ENCODE peak calls at places on chromosomes 2 and 18, in five cellular contexts. Z, K, S, C and W are unnamed samples.

GRCh38 chr2:144967971-144968370 is 448.1 kb upstream of the ZEB2 start:
- DNase-seq in Z (no peak), K (no peak), S (no peak), C (no peak), W (no peak)

GRCh38 chr2:124538549-124538948 is 513.5 kb downstream of the CNTNAP5 start:
- DNase-seq in Z (no peak), K (no peak), S (no peak), C (no peak), W (no peak)

GRCh38 chr2:119286661-119287060 is 63.0 kb downstream of the STEAP3 start:
- DNase-seq in Z (no peak), K (no peak), S (no peak), C (no peak), W (no peak)

GRCh38 chr2:177547772-177548171 is 155.2 kb downstream of the AGPS start:
- DNase-seq in Z (no peak), K (no peak), S (no peak), C (no peak), W (no peak)

GRCh38 chr2:66435549-66435875 is 587 bp downstream of the MEIS1 start:
- DNase-seq in Z (no peak), K (no peak), S (no peak), C (no peak), W (peak)

GRCh38 chr2:126886201-126886905 is 12.3 kb upstream of the TEX51 start:
- DNase-seq in Z (peak), K (peak), S (peak), C (peak), W (peak)

GRCh38 chr2:137910641-137911040 is 53.6 kb upstream of the HNMT start:
- DNase-seq in Z (peak), K (peak), S (peak), C (no peak), W (peak)

GRCh38 chr2:215156453-215156852 is 18.0 kb upstream of the ABCA12 start:
- DNase-seq in Z (no peak), K (no peak), S (no peak), C (no peak), W (no peak)

GRCh38 chr2:222709191-222709891 is 37.9 kb downstream of the MOGAT1 start:
- DNase-seq in Z (peak), K (peak), S (peak), C (peak), W (peak)

GRCh38 chr2:84458436-84459027 is 548 bp downstream of the SUCLG1 start:
- DNase-seq in Z (peak), K (peak), S (no peak), C (no peak), W (peak)

GRCh38 chr2:72579595-72580180 is 246.1 kb downstream of the EXOC6B start:
- DNase-seq in Z (peak), K (peak), S (peak), C (no peak), W (peak)

GRCh38 chr2:36441065-36441625 is 85.6 kb downstream of the CRIM1 start:
- DNase-seq in Z (no peak), K (no peak), S (no peak), C (no peak), W (no peak)

GRCh38 chr2:79723830-79724229 is 211.0 kb downstream of the CTNNA2 start:
- DNase-seq in Z (no peak), K (peak), S (no peak), C (no peak), W (peak)

GRCh38 chr2:16020389-16021008 is 80.1 kb downstream of the MYCN start:
- DNase-seq in Z (no peak), K (no peak), S (no peak), C (no peak), W (no peak)

GRCh38 chr2:142515493-142515892 is 362.0 kb upstream of the KYNU start:
- DNase-seq in Z (no peak), K (no peak), S (no peak), C (no peak), W (no peak)

GRCh38 chr2:127770973-127771735 is 39.8 kb downstream of the WDR33 start:
- DNase-seq in Z (no peak), K (peak), S (no peak), C (no peak), W (peak)

GRCh38 chr18:30889582-30890301 is 152.8 kb downstream of the DSC3 start:
- DNase-seq in Z (peak), K (no peak), S (peak), C (no peak), W (peak)

GRCh38 chr2:219247678-219248642 is 2.7 kb downstream of the STK16 start:
- DNase-seq in Z (peak), K (no peak), S (no peak), C (no peak), W (no peak)

GRCh38 chr2:54207666-54208195 is 48.3 kb downstream of the TSPYL6 start:
- DNase-seq in Z (no peak), K (no peak), S (no peak), C (no peak), W (peak)

GRCh38 chr2:234003972-234004617 is 46.4 kb upstream of the SPP2 start:
- DNase-seq in Z (no peak), K (peak), S (peak), C (no peak), W (peak)

GRCh38 chr2:160970052-160970846 is 190.0 kb upstream of the TANK start:
- DNase-seq in Z (peak), K (peak), S (peak), C (no peak), W (peak)

GRCh38 chr18:75207298-75208054 is 1.5 kb downstream of the PTGR3 start:
- DNase-seq in Z (peak), K (peak), S (no peak), C (no peak), W (peak)

GRCh38 chr2:99861376-99861760 is 281.0 kb downstream of the AFF3 start:
- DNase-seq in Z (peak), K (peak), S (no peak), C (no peak), W (no peak)

GRCh38 chr2:59301466-59302402 is 1060.6 kb upstream of the FANCL start:
- DNase-seq in Z (peak), K (peak), S (peak), C (no peak), W (peak)

GRCh38 chr2:236932711-236933300 is 152.9 kb upstream of the COPS8 start:
- DNase-seq in Z (no peak), K (no peak), S (no peak), C (no peak), W (no peak)

GRCh38 chr2:236933351-236933750 is 152.3 kb upstream of the COPS8 start:
- DNase-seq in Z (no peak), K (no peak), S (no peak), C (no peak), W (no peak)

GRCh38 chr2:236934166-236934565 is 151.5 kb upstream of the COPS8 start:
- DNase-seq in Z (no peak), K (no peak), S (no peak), C (no peak), W (no peak)

DNA sequence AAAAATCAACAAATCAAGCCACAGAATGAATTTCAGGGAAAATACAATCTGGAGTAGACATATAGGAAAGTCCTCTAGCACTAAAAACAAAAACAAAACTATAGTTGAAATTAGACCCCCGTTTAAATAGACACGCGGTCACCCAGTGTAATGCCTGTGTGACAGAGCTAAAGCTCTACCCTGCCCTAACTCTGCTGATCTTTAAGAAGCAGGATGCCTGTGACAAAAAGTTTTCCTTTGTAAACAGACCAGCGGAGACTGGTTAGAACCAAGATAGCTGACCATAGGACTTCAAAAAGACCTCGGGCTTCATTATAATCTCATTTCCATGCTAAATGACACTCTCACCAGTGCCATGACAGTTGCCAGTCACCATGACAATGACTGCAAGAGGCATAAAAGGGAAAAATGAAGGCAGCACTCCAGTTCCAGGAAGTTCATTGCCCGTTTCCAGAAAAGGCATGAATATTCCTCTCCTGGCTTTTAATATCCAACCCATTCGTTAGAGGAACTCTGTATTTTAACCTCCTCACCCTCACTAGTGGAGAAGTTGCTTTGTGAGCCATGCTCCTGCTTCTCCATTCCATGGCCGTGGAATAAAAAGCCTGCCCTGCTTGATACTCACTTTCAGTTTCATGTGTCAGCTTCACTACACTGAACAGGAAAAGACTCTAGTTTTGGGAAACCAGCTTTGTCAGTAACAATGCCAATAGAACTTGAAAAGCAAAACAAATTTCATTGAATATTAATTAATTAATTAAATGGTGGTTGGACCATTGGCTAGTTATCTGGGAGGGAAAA is 157.1 kb upstream of the COPS8 start:
- DNase-seq in Z (no peak), K (no peak), S (no peak), C (no peak), W (no peak)
- H3K4me3 ChIP-seq in Z (peak), K (peak), S (no peak), C (peak), W (peak)

DNA sequence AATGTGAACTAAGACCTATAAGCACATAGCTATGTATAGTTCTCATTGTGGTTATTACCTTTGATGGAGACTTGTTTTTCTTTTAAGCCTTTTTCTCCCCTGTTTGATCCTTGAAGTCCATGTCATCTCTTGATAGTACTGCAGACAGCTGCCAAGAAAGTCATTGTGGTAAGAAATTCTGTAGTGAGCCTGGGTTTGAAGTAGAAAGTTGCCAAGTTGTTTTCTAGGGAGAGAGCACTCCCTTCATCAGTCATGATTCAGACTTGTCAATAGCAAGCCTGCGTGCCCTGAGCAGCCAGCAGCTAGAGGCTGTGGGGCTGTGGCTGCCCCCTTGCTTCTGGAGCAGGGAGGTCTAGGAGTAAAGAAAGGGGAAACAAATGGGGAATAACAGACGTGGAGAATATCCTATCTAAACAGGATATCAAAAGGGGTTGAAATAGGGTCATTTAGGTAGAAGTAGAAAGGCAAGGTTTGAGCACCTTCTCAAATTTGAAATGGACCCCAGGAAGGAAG is 8.4 kb downstream of the SP5 start:
- DNase-seq in Z (no peak), K (no peak), S (no peak), C (no peak), W (no peak)
- TF ChIP-seq CTCF in Z (no peak), K (no peak), S (no peak), C (no peak), W (no peak)

DNA sequence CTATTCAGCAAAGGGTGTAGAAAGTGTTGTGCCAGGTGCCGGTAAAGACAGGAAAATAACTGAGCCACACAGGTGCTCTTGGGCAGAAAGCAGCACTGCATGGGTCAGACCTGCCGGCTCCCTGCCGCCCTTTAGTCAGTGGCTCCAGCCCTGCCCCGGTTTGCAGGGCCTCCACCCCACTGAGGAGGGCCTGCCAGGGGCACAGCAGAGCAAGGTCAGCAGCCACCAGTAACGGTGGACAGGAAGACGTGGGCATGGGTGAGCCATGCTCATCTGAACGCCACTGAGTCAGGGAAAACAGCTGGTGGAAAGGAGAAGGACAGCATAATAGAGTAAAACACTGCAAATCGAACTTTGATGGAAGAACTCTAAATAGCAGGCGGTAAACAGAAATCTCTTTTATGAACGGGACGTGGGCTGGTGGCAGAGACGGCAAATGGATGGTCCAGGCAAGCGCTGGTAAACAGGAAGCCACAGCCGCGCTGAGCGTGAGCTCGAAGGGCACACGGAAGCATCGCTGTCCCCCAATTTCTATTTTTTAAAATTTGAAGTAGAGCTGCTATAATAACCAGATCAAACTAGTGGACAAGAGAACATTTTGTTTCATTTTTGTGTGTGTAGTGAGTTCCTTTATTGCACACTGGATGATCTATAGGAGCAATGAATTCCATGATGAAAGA is 141.8 kb upstream of the ALKAL2 start:
- DNase-seq in Z (no peak), K (no peak), S (no peak), C (no peak), W (no peak)
- H3K4me3 ChIP-seq in Z (no peak), K (no peak), S (no peak), C (no peak), W (no peak)

GRCh38 chr2:45024600-45025291 is 15.5 kb upstream of the SIX2 start:
- DNase-seq in Z (peak), K (peak), S (peak), C (no peak), W (peak)
- TF ChIP-seq CTCF in Z (peak), K (peak), S (peak), C (no peak), W (peak)